ENCODE peak calls at places on chromosomes 5 and 9, in eight cellular contexts. O is endothelial cell of umbilical vein, X is progenitor cell of endocrine pancreas, J is H7, W is T-helper 1 cell, M is SJCRH30, Q is stromal cell of bone marrow, L is glutamatergic neuron. E is an unnamed sample.

GRCh38 chr5:178365501-178366440 is 133.2 kb upstream of the PHYKPL start:
- DNase-seq in O (no peak), X (no peak), J (no peak), W (no peak), M (no peak), Q (no peak), L (no peak), E (no peak)

GRCh38 chr9:16132513-16132912 is 579.7 kb downstream of the CCDC171 start:
- DNase-seq in O (no peak), X (no peak), J (no peak), W (no peak), M (no peak), Q (no peak), L (no peak), E (no peak)

GRCh38 chr5:150113047-150113744 is 26.8 kb upstream of the CSF1R start:
- DNase-seq in O (no peak), X (peak), J (peak), W (no peak), M (no peak), Q (peak), L (no peak), E (no peak)

GRCh38 chr9:76895186-76895585 is 10.7 kb downstream of the PRUNE2 start:
- DNase-seq in O (no peak), X (no peak), J (no peak), W (no peak), M (no peak), Q (no peak), L (no peak), E (no peak)

GRCh38 chr5:115415143-115415491 is 118.7 kb upstream of the CCDC112 start:
- DNase-seq in O (peak), X (no peak), J (no peak), W (no peak), M (no peak), Q (no peak), L (no peak), E (no peak)

GRCh38 chr5:94240616-94241287 is 377.7 kb downstream of the KIAA0825 start:
- DNase-seq in O (no peak), X (no peak), J (no peak), W (no peak), M (no peak), Q (no peak), L (no peak), E (no peak)

GRCh38 chr5:179139936-179140235 is 79.7 kb downstream of the ZNF354C start:
- DNase-seq in O (no peak), X (no peak), J (no peak), W (no peak), M (no peak), Q (no peak), L (no peak), E (no peak)

GRCh38 chr5:95446009-95446408 is 54.8 kb downstream of the FAM81B start:
- DNase-seq in O (no peak), X (no peak), J (no peak), W (no peak), M (no peak), Q (peak), L (no peak), E (no peak)

GRCh38 chr5:127343866-127344265 is 53.3 kb downstream of the MEGF10 start:
- DNase-seq in O (no peak), X (no peak), J (no peak), W (no peak), M (no peak), Q (no peak), L (no peak), E (no peak)

GRCh38 chr5:72271696-72272095 is 48.3 kb downstream of the MRPS27 start:
- DNase-seq in O (no peak), X (no peak), J (no peak), W (no peak), M (no peak), Q (no peak), L (no peak), E (no peak)

GRCh38 chr9:98861881-98862501 is 54.5 kb downstream of the GALNT12 start:
- DNase-seq in O (no peak), X (no peak), J (no peak), W (no peak), M (peak), Q (peak), L (no peak), E (no peak)